ENCODE peak calls at places on chromosomes 11 and 22, in five cellular contexts. U, V, Y, J and R are unnamed samples.
A peak's percentile ranks its signal among the peaks of the same experiment; 100 is the strongest.

GRCh38 chr11:73995731-73996130 is 13.1 kb upstream of the UCP2 start:
- DNase-seq in V (peak; percentile 50), U (no peak), Y (no peak), J (no peak), R (no peak)

GRCh38 chr22:31295831-31296230 is 3.5 kb upstream of the PIK3IP1 start:
- DNase-seq in V (no peak), J (no peak), U (peak; percentile 18), Y (no peak), R (no peak)

GRCh38 chr11:88489030-88489429 is 151.5 kb upstream of the CTSC start:
- DNase-seq in V (no peak), U (peak; percentile 34), Y (no peak), J (peak; percentile 42), R (peak; percentile 45)

GRCh38 chr22:40799008-40799407 is 20.1 kb downstream of the SLC25A17 start:
- DNase-seq in U (no peak), Y (no peak), J (no peak), V (peak; percentile 25), R (no peak)

GRCh38 chr11:26572770-26573402 is 823 bp upstream of the MUC15 start:
- DNase-seq in J (no peak), U (no peak), Y (no peak), V (no peak), R (no peak)

GRCh38 chr22:29199702-29200400 is 5.8 kb upstream of the EMID1 start:
- DNase-seq in Y (no peak), J (no peak), U (no peak), V (no peak), R (no peak)

GRCh38 chr11:48142886-48143285 is 73.7 kb upstream of the OR4B1 start:
- DNase-seq in J (no peak), V (no peak), U (no peak), Y (no peak), R (no peak)

GRCh38 chr11:120546312-120547205 is 35.0 kb downstream of the GRIK4 start:
- DNase-seq in J (peak; percentile 94), U (peak; percentile 95), V (no peak), Y (peak; percentile 93), R (peak; percentile 86)

GRCh38 chr11:68012843-68013610 is 2.9 kb downstream of the ALDH3B1 start:
- DNase-seq in V (no peak), U (peak; percentile 85), J (peak; percentile 97), Y (peak; percentile 38), R (peak; percentile 93)

GRCh38 chr22:43476341-43476740 is 64.5 kb downstream of the MPPED1 start:
- DNase-seq in V (peak; percentile 46), J (no peak), U (no peak), Y (no peak), R (no peak)

GRCh38 chr22:24429411-24430365 is 2.3 kb downstream of the ADORA2A start:
- DNase-seq in Y (no peak), U (no peak), V (peak; percentile 51), J (peak; percentile 52), R (no peak)

GRCh38 chr22:32653823-32654222 is 147.7 kb upstream of the TIMP3 start:
- DNase-seq in V (no peak), U (no peak), J (no peak), Y (no peak), R (no peak)

GRCh38 chr11:134044514-134045284 is 24.2 kb upstream of the JAM3 start:
- DNase-seq in V (no peak), J (no peak), U (no peak), Y (no peak), R (no peak)

DNA sequence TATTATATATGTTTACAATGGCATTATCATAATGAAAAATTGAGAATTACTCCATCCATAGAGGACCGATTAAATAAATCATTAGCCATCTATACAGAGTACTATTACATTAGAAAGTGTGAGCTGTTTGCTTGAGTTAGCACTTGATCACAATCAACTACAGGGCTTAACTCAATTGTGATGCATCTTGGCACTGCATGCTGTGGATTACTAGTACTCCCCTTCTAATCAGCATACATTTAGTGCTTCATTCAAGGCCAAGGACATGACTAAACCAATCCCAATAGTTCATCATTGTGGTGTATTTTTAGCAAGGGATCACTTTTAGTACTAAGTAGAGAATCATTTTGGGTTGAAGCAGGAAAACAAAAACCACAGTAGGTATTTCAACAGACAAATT is 23.5 kb upstream of the ARHGAP42 start:
- DNase-seq in U (no peak), V (no peak), J (no peak), Y (no peak), R (no peak)
- H3K4me3 ChIP-seq in U (no peak overlapping the region), V (no peak overlapping the region), J (no peak overlapping the region), Y (no peak overlapping the region), R (no peak overlapping the region)

GRCh38 chr22:46260038-46260437 is 3.1 kb downstream of the PKDREJ start:
- DNase-seq in V (no peak), Y (no peak), J (no peak), U (no peak), R (no peak)

GRCh38 chr22:46267431-46268279 is at the start of gene TTC38:
- DNase-seq in U (peak; percentile 63), V (peak; percentile 82), J (peak; percentile 78), Y (peak; percentile 96), R (peak; percentile 80)

GRCh38 chr22:46259374-46259773 is 3.8 kb downstream of the PKDREJ start:
- DNase-seq in U (no peak), J (no peak), Y (no peak), V (no peak), R (no peak)

GRCh38 chr22:46262449-46263207 is 515 bp downstream of the PKDREJ start:
- DNase-seq in U (peak; percentile 65), Y (peak; percentile 72), J (peak; percentile 40), V (no peak), R (peak; percentile 52)

GRCh38 chr22:46263208-46263575 is at the start of gene PKDREJ:
- DNase-seq in U (no peak), J (no peak), Y (no peak), V (no peak), R (no peak)
- H3K4me3 ChIP-seq in U (no peak within 1 kb of the TSS), J (no peak within 1 kb of the TSS), Y (no peak within 1 kb of the TSS), V (no peak within 1 kb of the TSS), R (no peak within 1 kb of the TSS)

DNA sequence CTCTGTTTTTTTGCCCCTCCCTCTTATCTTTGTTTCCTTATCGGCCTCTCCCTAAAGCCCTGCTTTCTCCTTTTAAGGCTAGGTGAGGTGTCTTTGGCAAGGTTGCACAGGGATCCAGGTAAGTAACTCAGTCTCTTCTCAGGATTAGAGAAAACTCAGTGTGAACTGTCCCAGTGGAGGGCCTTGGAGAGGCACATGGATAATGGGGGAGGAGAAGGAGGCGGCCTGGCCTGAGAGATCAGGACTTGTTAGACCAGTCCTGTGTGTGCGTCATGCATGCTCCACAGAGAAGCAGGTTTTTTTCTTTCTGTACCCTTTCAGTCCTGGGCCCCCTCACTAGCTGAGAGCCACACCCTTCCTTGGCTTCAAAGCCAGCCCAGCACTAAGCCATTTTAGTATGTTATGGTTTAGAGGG is 19.9 kb downstream of the CTNND1 start:
- DNase-seq in J (no peak), U (peak; percentile 45), V (no peak), Y (peak; percentile 31), R (peak; percentile 51)
- H3K4me3 ChIP-seq in J (no peak overlapping the region), U (no peak overlapping the region), V (no peak overlapping the region), Y (no peak overlapping the region), R (no peak overlapping the region)

DNA sequence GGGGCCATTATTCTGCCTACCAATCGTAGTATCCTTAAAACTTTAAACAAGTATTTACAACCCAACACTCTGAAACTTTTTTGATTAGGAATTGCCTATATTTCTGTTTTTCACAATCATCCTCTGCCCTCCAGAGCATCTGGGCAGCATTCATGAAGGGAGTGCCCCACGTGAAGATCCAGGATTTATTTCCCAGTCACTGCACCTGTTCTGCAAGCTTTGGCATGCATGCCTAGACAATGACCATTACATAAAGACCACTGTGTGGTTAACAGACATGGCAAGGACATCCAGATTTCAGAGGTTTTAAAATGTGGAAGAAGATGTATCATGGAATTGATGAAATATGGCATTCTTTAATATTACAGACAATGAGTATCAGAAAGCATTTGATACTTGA is 1083.8 kb downstream of the TBC1D22A start:
- DNase-seq in Y (no peak), V (no peak), U (no peak), J (no peak), R (no peak)
- H3K4me3 ChIP-seq in Y (no peak overlapping the region), V (no peak overlapping the region), U (no peak overlapping the region), J (no peak overlapping the region), R (no peak overlapping the region)

DNA sequence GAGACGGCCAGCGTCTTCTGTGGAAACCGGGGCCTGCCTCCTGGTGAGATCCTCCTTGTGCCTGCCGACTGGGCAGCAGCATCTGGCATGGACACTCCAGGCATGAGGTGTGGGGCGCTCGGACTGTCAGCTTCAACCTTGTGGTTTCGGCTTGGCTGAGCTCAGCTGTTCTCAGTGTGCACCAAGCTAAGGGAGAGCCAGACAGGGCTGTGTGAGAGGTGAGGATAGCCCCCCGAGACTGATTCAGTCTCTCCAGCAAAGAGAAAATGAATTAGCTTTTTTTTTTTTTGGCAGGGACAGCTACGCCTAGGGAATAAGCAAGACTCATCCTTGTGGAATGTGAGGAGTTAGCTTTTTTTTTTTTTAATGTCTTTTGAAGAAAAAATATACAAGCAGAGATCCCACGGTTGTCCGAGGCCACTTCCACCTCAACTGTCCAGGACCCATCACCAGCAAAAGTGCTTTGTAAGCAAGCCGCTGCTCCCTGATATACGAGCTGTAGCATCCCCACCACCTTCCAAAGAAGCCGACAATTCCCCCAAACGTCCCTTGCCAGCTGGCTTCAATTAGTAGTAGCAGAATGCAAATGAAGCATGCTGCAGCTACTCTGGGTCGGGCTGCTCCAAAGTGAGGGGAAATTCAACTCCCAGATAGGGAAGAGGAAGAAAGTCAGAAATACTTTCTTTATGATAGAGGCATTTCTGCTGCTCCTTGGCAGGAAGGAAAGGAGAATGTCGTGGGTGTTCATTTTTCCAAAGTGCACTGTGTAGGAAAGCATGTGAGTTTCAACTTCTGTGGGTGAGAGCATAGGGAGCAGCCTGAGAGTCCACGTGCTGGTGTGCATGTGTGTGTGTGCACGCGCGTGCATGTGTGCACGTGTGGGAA is 9.8 kb upstream of the THY1 start:
- DNase-seq in V (peak; percentile 49), J (peak; percentile 87), U (peak; percentile 99), Y (peak; percentile 35), R (peak; percentile 70)
- H3K4me3 ChIP-seq in V (peak overlapping the region; percentile 20), J (peak overlapping the region; percentile 8), U (peak overlapping the region; percentile 9), Y (no peak overlapping the region), R (peak overlapping the region; percentile 32)

DNA sequence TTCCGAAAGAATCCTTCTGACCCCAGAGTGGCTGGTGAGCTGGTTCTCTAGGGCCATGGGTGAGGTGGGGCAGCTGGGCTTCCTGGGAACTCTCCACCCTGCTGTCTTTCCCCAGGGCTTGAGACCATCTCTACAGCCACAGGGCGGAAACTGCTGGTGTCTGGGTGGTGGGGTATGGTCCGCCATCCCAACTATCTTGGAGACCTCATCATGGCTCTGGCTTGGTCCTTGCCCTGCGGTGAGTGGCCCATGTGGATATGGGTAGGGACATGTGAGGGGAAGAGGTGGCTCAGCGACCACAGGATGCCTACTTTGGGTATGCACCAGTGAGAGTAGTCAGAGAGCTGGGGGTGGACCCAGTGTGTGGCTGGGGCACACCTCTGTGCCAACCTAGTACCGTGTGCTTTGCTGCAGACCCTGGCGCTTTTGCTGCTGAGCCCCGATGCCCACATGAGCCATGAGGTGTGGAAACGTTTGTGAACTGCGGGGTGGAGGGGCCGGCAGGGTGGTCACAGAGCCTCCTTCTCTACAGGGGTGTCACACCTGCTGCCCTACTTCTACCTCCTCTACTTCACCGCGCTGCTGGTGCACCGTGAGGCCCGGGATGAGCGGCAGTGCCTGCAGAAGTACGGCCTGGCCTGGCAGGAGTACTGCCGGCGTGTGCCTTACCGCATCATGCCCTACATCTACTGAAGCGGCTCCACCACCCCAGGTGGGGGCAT is 2.0 kb downstream of the ZNHIT2 start:
- DNase-seq in Y (peak; percentile 39), J (no peak), V (no peak), U (no peak), R (no peak)
- H3K4me3 ChIP-seq in Y (no peak overlapping the region), J (no peak overlapping the region), V (peak overlapping the region; percentile 86), U (no peak overlapping the region), R (no peak overlapping the region)